ENCODE peak calls at places on chromosomes 7 and 10, in ten cellular contexts. One of them, this sample, is unnamed.

GRCh38 chr7:27128034-27128433 is 2.5 kb downstream of the HOXA4 start:
- DNase-seq in heart left ventricle: no peak
- DNase-seq in GM12865: no peak
- DNase-seq in cardiac muscle cell: no peak
- DNase-seq in endodermal cell: peak
- DNase-seq in hepatocyte: no peak
- DNase-seq in neural progenitor cell: no peak
- DNase-seq in B cell: no peak
- DNase-seq in fibroblast of lung: peak
- DNase-seq in MCF 10A: no peak
- DNase-seq in this sample: no peak

GRCh38 chr7:48084727-48085432 is 4.2 kb upstream of the UPP1 start:
- DNase-seq in heart left ventricle: peak
- DNase-seq in GM12865: peak
- DNase-seq in cardiac muscle cell: peak
- DNase-seq in endodermal cell: peak
- DNase-seq in hepatocyte: peak
- DNase-seq in neural progenitor cell: no peak
- DNase-seq in B cell: peak
- DNase-seq in fibroblast of lung: peak
- DNase-seq in MCF 10A: peak
- DNase-seq in this sample: peak

GRCh38 chr7:111090834-111091233 is at the start of gene LRRN3:
- DNase-seq in heart left ventricle: peak
- DNase-seq in GM12865: no peak
- DNase-seq in cardiac muscle cell: peak
- DNase-seq in endodermal cell: peak
- DNase-seq in hepatocyte: peak
- DNase-seq in neural progenitor cell: peak
- DNase-seq in B cell: no peak
- DNase-seq in fibroblast of lung: peak
- DNase-seq in MCF 10A: no peak
- DNase-seq in this sample: no peak

GRCh38 chr7:2736411-2736914 is 48.5 kb downstream of the AMZ1 start:
- DNase-seq in heart left ventricle: no peak
- DNase-seq in GM12865: no peak
- DNase-seq in cardiac muscle cell: no peak
- DNase-seq in endodermal cell: no peak
- DNase-seq in hepatocyte: no peak
- DNase-seq in neural progenitor cell: no peak
- DNase-seq in B cell: peak
- DNase-seq in fibroblast of lung: no peak
- DNase-seq in MCF 10A: no peak
- DNase-seq in this sample: no peak

GRCh38 chr7:27096756-27097514 is 1.1 kb upstream of the HOXA1 start:
- DNase-seq in heart left ventricle: no peak
- DNase-seq in GM12865: peak
- DNase-seq in cardiac muscle cell: no peak
- DNase-seq in endodermal cell: peak
- DNase-seq in hepatocyte: no peak
- DNase-seq in neural progenitor cell: peak
- DNase-seq in B cell: no peak
- DNase-seq in fibroblast of lung: peak
- DNase-seq in MCF 10A: peak
- DNase-seq in this sample: no peak

GRCh38 chr7:116525298-116525912 is 569 bp downstream of the CAV1 start:
- DNase-seq in heart left ventricle: peak
- DNase-seq in GM12865: peak
- DNase-seq in cardiac muscle cell: peak
- DNase-seq in endodermal cell: peak
- DNase-seq in hepatocyte: peak
- DNase-seq in neural progenitor cell: peak
- DNase-seq in B cell: peak
- DNase-seq in fibroblast of lung: no peak
- DNase-seq in MCF 10A: peak
- DNase-seq in this sample: peak

GRCh38 chr7:99290980-99291607 is 18.5 kb downstream of the MYH16 start:
- DNase-seq in heart left ventricle: no peak
- DNase-seq in GM12865: no peak
- DNase-seq in cardiac muscle cell: peak
- DNase-seq in endodermal cell: no peak
- DNase-seq in hepatocyte: no peak
- DNase-seq in neural progenitor cell: no peak
- DNase-seq in B cell: no peak
- DNase-seq in fibroblast of lung: no peak
- DNase-seq in MCF 10A: no peak
- DNase-seq in this sample: no peak

GRCh38 chr10:31157125-31157983 is 125.7 kb upstream of the ZNF438 start:
- DNase-seq in heart left ventricle: peak
- DNase-seq in GM12865: no peak
- DNase-seq in cardiac muscle cell: peak
- DNase-seq in endodermal cell: no peak
- DNase-seq in hepatocyte: peak
- DNase-seq in neural progenitor cell: no peak
- DNase-seq in B cell: no peak
- DNase-seq in fibroblast of lung: peak
- DNase-seq in MCF 10A: no peak
- DNase-seq in this sample: no peak

DNA sequence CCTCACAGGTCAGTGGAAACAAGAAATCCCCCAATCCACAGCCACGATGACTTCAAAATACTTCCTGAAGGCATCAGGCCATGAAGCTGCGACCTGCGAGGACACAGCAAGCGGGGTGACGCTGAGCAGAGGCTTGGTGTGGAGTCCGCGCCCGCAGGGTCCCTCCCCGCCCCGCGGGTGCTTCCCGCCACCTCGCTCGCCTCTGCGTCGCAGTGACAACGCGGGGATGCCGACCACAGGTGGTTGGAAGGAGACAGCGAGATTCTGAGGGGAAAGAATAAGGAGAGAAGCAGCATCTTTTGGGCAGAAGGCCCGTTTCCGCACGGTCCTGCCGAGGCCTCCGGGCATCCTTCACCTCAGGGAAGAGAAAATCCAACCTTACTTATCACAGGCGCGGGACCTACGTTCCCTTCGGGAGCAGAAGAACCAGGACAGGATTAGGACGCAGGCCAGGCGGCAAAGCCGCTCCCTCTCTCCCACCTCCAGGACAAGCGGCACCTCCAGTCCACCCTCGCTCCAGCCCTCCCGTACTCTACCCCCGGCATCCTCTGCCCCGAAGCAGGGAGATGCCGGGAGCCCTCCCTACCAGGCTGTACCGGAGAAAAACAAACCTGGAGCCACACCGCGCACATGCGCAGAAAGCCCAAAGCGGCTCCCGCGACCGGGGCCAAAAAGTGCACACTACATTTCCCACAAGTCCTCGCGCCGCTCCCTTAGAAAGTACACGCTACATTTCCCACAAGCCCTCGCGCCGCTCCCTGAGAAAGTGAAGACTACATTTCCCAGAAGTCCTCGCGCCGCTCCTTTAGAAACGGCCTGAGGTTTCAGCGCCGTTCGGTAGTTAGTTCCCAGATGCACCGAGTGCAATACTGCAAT is 85.9 kb downstream of the ZNF33B start:
- DNase-seq in heart left ventricle: peak
- DNase-seq in GM12865: peak
- DNase-seq in cardiac muscle cell: peak
- DNase-seq in endodermal cell: peak
- DNase-seq in hepatocyte: peak
- DNase-seq in neural progenitor cell: peak
- DNase-seq in B cell: peak
- DNase-seq in fibroblast of lung: peak
- DNase-seq in MCF 10A: peak
- DNase-seq in this sample: peak
- TF ChIP-seq CTCF in heart left ventricle: no peak
- TF ChIP-seq CTCF in GM12865: no peak
- TF ChIP-seq CTCF in cardiac muscle cell: no peak
- TF ChIP-seq CTCF in endodermal cell: no peak
- TF ChIP-seq CTCF in hepatocyte: no peak
- TF ChIP-seq CTCF in neural progenitor cell: no peak
- TF ChIP-seq CTCF in B cell: no peak
- TF ChIP-seq CTCF in fibroblast of lung: no peak
- TF ChIP-seq CTCF in MCF 10A: no peak
- TF ChIP-seq CTCF in this sample: no peak

DNA sequence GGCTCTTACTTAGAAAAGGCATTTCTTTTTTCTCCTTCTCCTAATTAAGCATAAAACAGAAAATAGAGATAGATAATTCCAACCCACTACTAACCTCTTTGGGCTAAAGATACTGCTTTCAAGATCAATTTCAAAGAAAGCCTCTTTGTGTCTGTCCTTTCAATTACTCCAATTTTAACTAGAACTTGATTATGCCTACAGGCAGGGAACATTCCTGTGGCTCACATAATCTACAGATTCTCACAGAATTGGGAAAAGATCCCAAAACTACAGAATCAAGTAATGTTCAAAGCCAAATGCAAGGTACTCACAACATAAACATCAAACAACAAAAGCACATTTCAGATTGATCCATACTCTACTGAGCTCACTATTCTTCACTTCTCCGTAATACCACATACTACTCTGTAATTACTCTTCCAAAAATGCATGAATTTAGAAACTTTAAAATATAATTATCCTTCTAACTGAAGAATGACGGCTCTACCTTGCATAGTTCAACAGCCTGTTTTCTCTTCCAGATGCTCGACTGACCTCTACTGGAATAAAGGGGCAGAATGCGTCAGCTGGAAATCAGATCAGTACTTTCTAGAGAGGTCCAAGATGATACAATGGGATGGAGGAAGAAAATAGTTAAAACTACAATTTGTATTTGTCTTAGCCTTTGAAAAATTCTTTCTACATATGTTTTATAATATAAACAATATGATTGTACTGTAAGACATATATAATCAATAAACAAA is 3.9 kb downstream of the MTERF1 start:
- DNase-seq in heart left ventricle: no peak
- DNase-seq in GM12865: no peak
- DNase-seq in cardiac muscle cell: peak
- DNase-seq in endodermal cell: no peak
- DNase-seq in hepatocyte: no peak
- DNase-seq in neural progenitor cell: no peak
- DNase-seq in B cell: no peak
- DNase-seq in fibroblast of lung: peak
- DNase-seq in MCF 10A: peak
- DNase-seq in this sample: no peak
- TF ChIP-seq CTCF in heart left ventricle: peak
- TF ChIP-seq CTCF in GM12865: no peak
- TF ChIP-seq CTCF in cardiac muscle cell: peak
- TF ChIP-seq CTCF in endodermal cell: peak
- TF ChIP-seq CTCF in hepatocyte: peak
- TF ChIP-seq CTCF in neural progenitor cell: peak
- TF ChIP-seq CTCF in B cell: no peak
- TF ChIP-seq CTCF in fibroblast of lung: peak
- TF ChIP-seq CTCF in MCF 10A: peak
- TF ChIP-seq CTCF in this sample: no peak

GRCh38 chr10:98328163-98328562 is 60.2 kb upstream of the LOXL4 start:
- DNase-seq in heart left ventricle: no peak
- DNase-seq in GM12865: no peak
- DNase-seq in cardiac muscle cell: no peak
- DNase-seq in endodermal cell: no peak
- DNase-seq in hepatocyte: no peak
- DNase-seq in neural progenitor cell: no peak
- DNase-seq in B cell: no peak
- DNase-seq in fibroblast of lung: no peak
- DNase-seq in MCF 10A: no peak
- DNase-seq in this sample: no peak

GRCh38 chr10:98326621-98327027 is 58.6 kb upstream of the LOXL4 start:
- DNase-seq in heart left ventricle: peak
- DNase-seq in GM12865: no peak
- DNase-seq in cardiac muscle cell: no peak
- DNase-seq in endodermal cell: no peak
- DNase-seq in hepatocyte: no peak
- DNase-seq in neural progenitor cell: peak
- DNase-seq in B cell: no peak
- DNase-seq in fibroblast of lung: no peak
- DNase-seq in MCF 10A: no peak
- DNase-seq in this sample: no peak

GRCh38 chr10:98328640-98329039 is 60.6 kb upstream of the LOXL4 start:
- DNase-seq in heart left ventricle: no peak
- DNase-seq in GM12865: no peak
- DNase-seq in cardiac muscle cell: no peak
- DNase-seq in endodermal cell: no peak
- DNase-seq in hepatocyte: no peak
- DNase-seq in neural progenitor cell: no peak
- DNase-seq in B cell: no peak
- DNase-seq in fibroblast of lung: no peak
- DNase-seq in MCF 10A: no peak
- DNase-seq in this sample: no peak

GRCh38 chr10:98332623-98333269 is 64.8 kb upstream of the LOXL4 start:
- DNase-seq in heart left ventricle: no peak
- DNase-seq in GM12865: no peak
- DNase-seq in cardiac muscle cell: no peak
- DNase-seq in endodermal cell: no peak
- DNase-seq in hepatocyte: no peak
- DNase-seq in neural progenitor cell: no peak
- DNase-seq in B cell: no peak
- DNase-seq in fibroblast of lung: no peak
- DNase-seq in MCF 10A: no peak
- DNase-seq in this sample: no peak

DNA sequence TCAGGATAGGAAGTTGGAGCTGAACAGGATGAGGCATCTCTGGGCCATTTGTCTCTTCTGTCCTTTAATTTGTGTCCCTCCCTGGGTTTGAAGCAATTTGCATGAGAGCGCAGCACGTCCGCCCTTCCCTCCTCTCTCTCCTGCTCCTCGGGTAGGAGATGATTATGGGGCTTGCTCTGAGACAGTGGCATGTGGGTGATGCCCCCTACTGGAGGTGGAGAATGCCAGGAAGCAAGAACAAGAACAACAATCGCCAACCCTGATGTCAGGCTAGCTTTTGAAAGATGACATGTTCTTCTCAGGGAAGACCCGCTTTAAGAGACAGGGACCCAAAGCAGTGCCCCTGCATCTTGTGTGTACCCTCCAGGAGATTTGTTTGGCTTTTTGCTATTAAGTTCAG is 63.9 kb upstream of the LOXL4 start:
- DNase-seq in heart left ventricle: no peak
- DNase-seq in GM12865: peak
- DNase-seq in cardiac muscle cell: no peak
- DNase-seq in endodermal cell: peak
- DNase-seq in hepatocyte: no peak
- DNase-seq in neural progenitor cell: peak
- DNase-seq in B cell: peak
- DNase-seq in fibroblast of lung: no peak
- DNase-seq in MCF 10A: peak
- DNase-seq in this sample: no peak
- TF ChIP-seq CTCF in heart left ventricle: peak
- TF ChIP-seq CTCF in GM12865: peak
- TF ChIP-seq CTCF in cardiac muscle cell: peak
- TF ChIP-seq CTCF in endodermal cell: peak
- TF ChIP-seq CTCF in hepatocyte: peak
- TF ChIP-seq CTCF in neural progenitor cell: peak
- TF ChIP-seq CTCF in B cell: no peak
- TF ChIP-seq CTCF in fibroblast of lung: peak
- TF ChIP-seq CTCF in MCF 10A: peak
- TF ChIP-seq CTCF in this sample: peak

DNA sequence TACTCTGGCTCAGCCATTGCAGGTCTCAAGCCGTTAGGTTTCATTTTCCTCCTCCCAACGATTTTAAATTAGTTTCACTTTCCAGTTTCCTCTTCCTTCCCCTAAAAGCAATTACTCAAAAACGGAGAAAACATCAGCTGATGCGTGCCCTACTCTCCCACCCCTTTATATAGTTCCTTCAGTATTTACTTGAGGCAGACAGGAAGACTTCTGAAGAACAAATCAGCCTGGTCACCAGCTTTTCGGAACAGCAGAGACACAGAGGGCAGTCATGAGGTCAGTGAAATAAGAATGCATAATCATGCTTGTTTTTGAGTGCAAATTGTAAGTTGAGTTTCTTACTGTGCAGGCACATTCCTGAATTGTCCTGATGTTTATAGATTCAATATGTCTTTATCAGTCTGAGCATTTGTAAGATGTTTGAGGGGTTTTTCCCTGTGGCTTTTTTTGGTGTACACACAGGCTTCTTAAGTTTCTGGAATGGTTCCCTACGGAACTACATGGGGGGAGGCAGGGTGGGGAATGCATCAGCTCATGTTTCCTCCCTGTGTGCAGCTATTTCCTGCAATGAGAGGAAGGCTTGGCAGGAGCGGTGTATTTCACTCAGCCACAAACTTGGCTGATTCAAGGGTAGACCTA is at the start of gene IFIT3:
- DNase-seq in heart left ventricle: peak
- DNase-seq in GM12865: peak
- DNase-seq in cardiac muscle cell: peak
- DNase-seq in endodermal cell: no peak
- DNase-seq in hepatocyte: peak
- DNase-seq in neural progenitor cell: no peak
- DNase-seq in B cell: peak
- DNase-seq in fibroblast of lung: peak
- DNase-seq in MCF 10A: peak
- DNase-seq in this sample: peak
- TF ChIP-seq CTCF in heart left ventricle: no peak
- TF ChIP-seq CTCF in GM12865: no peak
- TF ChIP-seq CTCF in cardiac muscle cell: no peak
- TF ChIP-seq CTCF in endodermal cell: no peak
- TF ChIP-seq CTCF in hepatocyte: no peak
- TF ChIP-seq CTCF in neural progenitor cell: no peak
- TF ChIP-seq CTCF in B cell: no peak
- TF ChIP-seq CTCF in fibroblast of lung: no peak
- TF ChIP-seq CTCF in MCF 10A: no peak
- TF ChIP-seq CTCF in this sample: no peak